ENCODE peak calls at places on chromosomes 2 and 18, in four cellular contexts. D is stimulated activated naive CD4-positive, alpha-beta T cell; K is lung; S is astrocyte of the hippocampus. P is an unnamed sample.

GRCh38 chr2:215983581-215984351 is 29.6 kb downstream of the MREG start:
- DNase-seq in K (no peak), S (no peak), D (no peak), P (no peak)

GRCh38 chr2:1593371-1594205 is 150.7 kb downstream of the PXDN start:
- DNase-seq in K (no peak), D (no peak), S (peak), P (no peak)

GRCh38 chr2:111704246-111704645 is 179.7 kb downstream of the ANAPC1 start:
- DNase-seq in S (peak), K (no peak), D (no peak), P (no peak)

GRCh38 chr18:46452820-46453219 is 204.2 kb downstream of the LOXHD1 start:
- DNase-seq in K (no peak), D (no peak), S (no peak), P (no peak)

GRCh38 chr2:3770724-3771415 is 67.5 kb downstream of the DCDC2C start:
- DNase-seq in D (no peak), S (no peak), K (no peak), P (no peak)

GRCh38 chr2:174327958-174328308 is 6.8 kb upstream of the SP9 start:
- DNase-seq in S (peak), K (no peak), D (no peak), P (no peak)

GRCh38 chr2:168034586-168034985 is 212.8 kb downstream of the STK39 start:
- DNase-seq in S (no peak), D (no peak), K (no peak), P (no peak)

GRCh38 chr2:218851286-218851685 is 8.3 kb upstream of the WNT6 start:
- DNase-seq in S (no peak), D (no peak), K (no peak), P (no peak)

GRCh38 chr2:113962692-113963480 is 73.0 kb downstream of the ACTR3 start:
- DNase-seq in D (no peak), S (peak), K (no peak), P (no peak)

GRCh38 chr2:237692601-237693079 is 65.3 kb downstream of the LRRFIP1 start:
- DNase-seq in D (peak), S (peak), K (peak), P (no peak)

GRCh38 chr2:47429795-47430194 is 26.8 kb downstream of the MSH2 start:
- DNase-seq in D (no peak), K (no peak), S (peak), P (no peak)

GRCh38 chr2:200968162-200968561 is 4.7 kb upstream of the ORC2 start:
- DNase-seq in K (no peak), D (no peak), S (no peak), P (no peak)

GRCh38 chr2:159475793-159476192 is 140.6 kb downstream of the BAZ2B start:
- DNase-seq in K (no peak), S (no peak), D (no peak), P (no peak)

GRCh38 chr2:241659150-241659739 is 21.8 kb downstream of the ATG4B start:
- DNase-seq in D (no peak), K (peak), S (peak), P (no peak)

GRCh38 chr2:215841175-215841816 is 172.1 kb downstream of the MREG start:
- DNase-seq in D (no peak), K (no peak), S (no peak), P (peak)

GRCh38 chr2:1600191-1601063 is 143.9 kb downstream of the PXDN start:
- DNase-seq in K (no peak), S (no peak), D (no peak), P (no peak)